ENCODE peak calls at places on chromosome 12, in eight cellular contexts. R is HEK293T; P is stimulated activated CD8-positive, alpha-beta memory T cell treated with anti-CD3 and anti-CD28 coated beads, Interleukin-4, amount 100 ng/mL, for 4 hours; S is neural crest cell; A is Panc1; W is stimulated activated CD4-positive, alpha-beta T cell treated with anti-CD3 and anti-CD28 coated beads, Interleukin-15, amount 100 ng/mL, for 24 hours; N is hepatocyte; L is NCI-H2171 treated with DMSO at 0.1 percent for 48 hours. M is an unnamed sample.

GRCh38 chr12:108839011-108839889 is 18.1 kb downstream of the SSH1 start:
- DNase-seq in P (no peak), A (no peak), L (no peak), S (no peak), R (no peak), N (no peak), W (no peak), M (peak; percentile 80)

GRCh38 chr12:33438025-33438772 is 1.4 kb downstream of the SYT10 start:
- DNase-seq in N (no peak), S (no peak), W (no peak), P (no peak), A (no peak), L (no peak), R (no peak), M (no peak)

GRCh38 chr12:2395352-2395977 is 342.7 kb downstream of the CACNA1C start:
- DNase-seq in P (no peak), W (peak; percentile 58), A (peak; percentile 7), S (peak; percentile 71), N (peak; percentile 62), R (peak; percentile 79), L (peak; percentile 71), M (no peak)

GRCh38 chr12:3085341-3086125 is 8.4 kb downstream of the TSPAN9 start:
- DNase-seq in N (no peak), S (no peak), L (no peak), R (no peak), P (no peak), A (no peak), W (no peak), M (no peak)

GRCh38 chr12:5499566-5500325 is 67.8 kb downstream of the NTF3 start:
- DNase-seq in N (peak; percentile 63), S (no peak), L (no peak), W (no peak), A (no peak), R (no peak), P (no peak), M (no peak)

GRCh38 chr12:17528394-17528793 is 561.6 kb downstream of the RERGL start:
- DNase-seq in S (no peak), R (no peak), P (no peak), L (no peak), A (no peak), N (no peak), W (no peak), M (no peak)

GRCh38 chr12:26128180-26128579 is 3.3 kb upstream of the BHLHE41 start:
- DNase-seq in R (no peak), A (no peak), L (no peak), N (no peak), W (no peak), P (no peak), S (no peak), M (no peak)

GRCh38 chr12:25648460-25648859 is 95.4 kb upstream of the LMNTD1 start:
- DNase-seq in W (no peak), N (peak; percentile 66), R (peak; percentile 66), A (no peak), S (no peak), L (no peak), P (no peak), M (peak; percentile 82)

GRCh38 chr12:121806556-121807308 is 2.9 kb downstream of the SETD1B start:
- DNase-seq in P (no peak), W (peak; percentile 11), R (no peak), S (no peak), A (no peak), N (peak; percentile 58), L (no peak), M (no peak)

GRCh38 chr12:2460051-2460450 is 334.7 kb upstream of the FKBP4 start:
- DNase-seq in A (no peak), R (no peak), S (no peak), L (no peak), N (no peak), P (no peak), W (no peak), M (no peak)

GRCh38 chr12:123071401-123072304 is 79.2 kb downstream of the PITPNM2 start:
- DNase-seq in S (no peak), L (no peak), W (no peak), P (no peak), N (no peak), R (no peak), A (no peak), M (peak; percentile 76)

GRCh38 chr12:3745152-3745551 is 7.8 kb downstream of the CRACR2A start:
- DNase-seq in S (no peak), W (no peak), A (no peak), P (no peak), R (no peak), L (no peak), N (no peak), M (peak; percentile 38)

GRCh38 chr12:100439797-100440196 is 33.9 kb upstream of the NR1H4 start:
- DNase-seq in L (no peak), W (no peak), S (no peak), A (no peak), R (no peak), N (no peak), P (no peak), M (no peak)

GRCh38 chr12:46473634-46474201 is 101.1 kb upstream of the SLC38A2 start:
- DNase-seq in A (no peak), S (no peak), P (no peak), R (no peak), W (no peak), L (peak; percentile 18), N (peak; percentile 80), M (peak; percentile 87)

GRCh38 chr12:115320451-115320850 is 636.5 kb upstream of the TBX3 start:
- DNase-seq in W (no peak), A (no peak), N (no peak), P (no peak), S (no peak), R (no peak), L (no peak), M (no peak)

GRCh38 chr12:27096420-27096819 is 14.0 kb upstream of the C12orf71 start:
- DNase-seq in L (no peak), R (no peak), W (no peak), P (no peak), A (no peak), N (no peak), S (no peak), M (no peak)

GRCh38 chr12:122137681-122138080 is 36.3 kb downstream of the IL31 start:
- DNase-seq in W (peak; percentile 20), P (no peak), R (no peak), N (peak; percentile 43), L (peak; percentile 86), A (no peak), S (no peak), M (no peak)

GRCh38 chr12:68514807-68515411 is 95.8 kb upstream of the RAP1B start:
- DNase-seq in N (no peak), S (no peak), R (no peak), W (no peak), P (no peak), L (peak; percentile 13), A (no peak), M (no peak)

GRCh38 chr12:91811481-91812287 is 334.0 kb downstream of the BTG1 start:
- DNase-seq in L (peak; percentile 59), R (peak; percentile 25), W (peak; percentile 79), A (peak; percentile 33), S (peak; percentile 74), P (peak; percentile 53), N (peak; percentile 74), M (peak; percentile 86)

GRCh38 chr12:82475211-82475610 is 116.9 kb downstream of the METTL25 start:
- DNase-seq in P (no peak), W (no peak), A (no peak), S (no peak), N (no peak), L (no peak), R (no peak), M (no peak)

GRCh38 chr12:52604859-52605258 is 3.6 kb upstream of the KRT72 start:
- DNase-seq in L (no peak), N (no peak), A (no peak), P (no peak), S (no peak), R (no peak), W (no peak), M (peak; percentile 44)

GRCh38 chr12:64528616-64529015 is 76.7 kb downstream of the TBK1 start:
- DNase-seq in P (no peak), L (peak; percentile 83), A (no peak), R (no peak), S (no peak), W (no peak), N (no peak), M (no peak)

GRCh38 chr12:52956987-52957386 is 8.1 kb downstream of the KRT18 start:
- DNase-seq in N (no peak), S (no peak), A (no peak), W (no peak), R (no peak), P (no peak), L (peak; percentile 99), M (no peak)

GRCh38 chr12:111398530-111398929 is 7.2 kb upstream of the SH2B3 start:
- DNase-seq in R (no peak), S (no peak), N (no peak), A (no peak), P (no peak), L (no peak), W (no peak), M (no peak)

GRCh38 chr12:19440916-19441315 is 1.6 kb downstream of the AEBP2 start:
- DNase-seq in N (no peak), S (no peak), W (no peak), R (no peak), A (no peak), P (no peak), L (no peak), M (no peak)

GRCh38 chr12:99059824-99060526 is 414.9 kb downstream of the APAF1 start:
- DNase-seq in W (no peak), N (peak; percentile 47), R (no peak), P (no peak), S (peak; percentile 8), L (peak; percentile 84), A (no peak), M (peak; percentile 73)

GRCh38 chr12:18430425-18431048 is 169.2 kb downstream of the PIK3C2G start:
- DNase-seq in L (no peak), N (peak; percentile 69), A (peak; percentile 27), R (peak; percentile 59), W (peak; percentile 2), S (peak; percentile 50), P (no peak), M (peak; percentile 59)

GRCh38 chr12:97899956-97900355 is 437.4 kb downstream of the RMST start:
- DNase-seq in A (no peak), L (no peak), P (no peak), N (peak; percentile 23), S (no peak), W (no peak), R (no peak), M (no peak)

GRCh38 chr12:28750946-28751714 is 397.9 kb upstream of the FAR2 start:
- DNase-seq in A (no peak), L (no peak), W (no peak), S (no peak), R (no peak), P (no peak), N (no peak), M (no peak)

GRCh38 chr12:82314406-82314892 is 43.7 kb downstream of the CCDC59 start:
- DNase-seq in P (no peak), N (peak; percentile 77), L (no peak), W (peak; percentile 1), S (peak; percentile 2), R (no peak), A (no peak), M (no peak)

GRCh38 chr12:32501835-32502333 is 102.5 kb downstream of the FGD4 start:
- DNase-seq in W (no peak), A (no peak), N (peak; percentile 78), R (peak; percentile 39), S (peak; percentile 72), L (peak; percentile 98), P (no peak), M (no peak)

GRCh38 chr12:82800185-82800584 is 113.5 kb downstream of the TMTC2 start:
- DNase-seq in S (no peak), P (no peak), R (no peak), A (no peak), L (peak; percentile 56), N (no peak), W (no peak), M (no peak)

GRCh38 chr12:25072901-25073645 is 121.9 kb downstream of the DNAI7 start:
- DNase-seq in L (no peak), S (no peak), W (no peak), N (no peak), R (no peak), P (no peak), A (no peak), M (no peak)

GRCh38 chr12:3035171-3035570 is 42.0 kb upstream of the TSPAN9 start:
- DNase-seq in L (no peak), P (no peak), S (no peak), A (no peak), W (no peak), R (no peak), N (no peak), M (no peak)